ENCODE peak calls at places on chromosomes 13 and 19, in seven cellular contexts. One of them, this sample, is unnamed.

GRCh38 chr13:28059214-28059613 is 41.2 kb downstream of the FLT3 start:
- DNase-seq in BJ: no peak
- DNase-seq in type B pancreatic cell: no peak
- DNase-seq in glomerular endothelial cell: no peak
- DNase-seq in stimulated activated CD8-positive, alpha-beta memory T cell treated with anti-CD3 and anti-CD28 coated beads, Interleukin-2, amount 100 ng/mL, for 48 hours: peak; percentile 33
- DNase-seq in hepatic stellate cell: no peak
- DNase-seq in heart right ventricle: no peak
- DNase-seq in this sample: no peak

GRCh38 chr19:19382118-19382517 is 23.4 kb upstream of the GATAD2A start:
- DNase-seq in BJ: no peak
- DNase-seq in type B pancreatic cell: no peak
- DNase-seq in glomerular endothelial cell: no peak
- DNase-seq in stimulated activated CD8-positive, alpha-beta memory T cell treated with anti-CD3 and anti-CD28 coated beads, Interleukin-2, amount 100 ng/mL, for 48 hours: no peak
- DNase-seq in hepatic stellate cell: no peak
- DNase-seq in heart right ventricle: no peak
- DNase-seq in this sample: no peak

GRCh38 chr19:3138268-3138667 is 2.4 kb downstream of the GNA15 start:
- DNase-seq in BJ: no peak
- DNase-seq in type B pancreatic cell: no peak
- DNase-seq in glomerular endothelial cell: no peak
- DNase-seq in stimulated activated CD8-positive, alpha-beta memory T cell treated with anti-CD3 and anti-CD28 coated beads, Interleukin-2, amount 100 ng/mL, for 48 hours: no peak
- DNase-seq in hepatic stellate cell: no peak
- DNase-seq in heart right ventricle: no peak
- DNase-seq in this sample: no peak

GRCh38 chr13:102836471-102836870 is 9.4 kb upstream of the ERCC5 start:
- DNase-seq in BJ: no peak
- DNase-seq in type B pancreatic cell: no peak
- DNase-seq in glomerular endothelial cell: no peak
- DNase-seq in stimulated activated CD8-positive, alpha-beta memory T cell treated with anti-CD3 and anti-CD28 coated beads, Interleukin-2, amount 100 ng/mL, for 48 hours: no peak
- DNase-seq in hepatic stellate cell: no peak
- DNase-seq in heart right ventricle: no peak
- DNase-seq in this sample: no peak

GRCh38 chr13:114212096-114212495 is 22.6 kb upstream of the CDC16 start:
- DNase-seq in BJ: no peak
- DNase-seq in type B pancreatic cell: no peak
- DNase-seq in glomerular endothelial cell: peak; percentile 86
- DNase-seq in stimulated activated CD8-positive, alpha-beta memory T cell treated with anti-CD3 and anti-CD28 coated beads, Interleukin-2, amount 100 ng/mL, for 48 hours: no peak
- DNase-seq in hepatic stellate cell: no peak
- DNase-seq in heart right ventricle: no peak
- DNase-seq in this sample: no peak

GRCh38 chr19:4537953-4538600 is 1.8 kb downstream of the LRG1 start:
- DNase-seq in BJ: no peak
- DNase-seq in type B pancreatic cell: peak; percentile 66
- DNase-seq in glomerular endothelial cell: no peak
- DNase-seq in stimulated activated CD8-positive, alpha-beta memory T cell treated with anti-CD3 and anti-CD28 coated beads, Interleukin-2, amount 100 ng/mL, for 48 hours: no peak
- DNase-seq in hepatic stellate cell: no peak
- DNase-seq in heart right ventricle: no peak
- DNase-seq in this sample: no peak

GRCh38 chr19:19597809-19598306 is 20.6 kb downstream of the PBX4 start:
- DNase-seq in BJ: no peak
- DNase-seq in type B pancreatic cell: no peak
- DNase-seq in glomerular endothelial cell: no peak
- DNase-seq in stimulated activated CD8-positive, alpha-beta memory T cell treated with anti-CD3 and anti-CD28 coated beads, Interleukin-2, amount 100 ng/mL, for 48 hours: no peak
- DNase-seq in hepatic stellate cell: no peak
- DNase-seq in heart right ventricle: no peak
- DNase-seq in this sample: no peak

GRCh38 chr13:109725297-109725696 is 61.1 kb downstream of the IRS2 start:
- DNase-seq in BJ: no peak
- DNase-seq in type B pancreatic cell: no peak
- DNase-seq in glomerular endothelial cell: no peak
- DNase-seq in stimulated activated CD8-positive, alpha-beta memory T cell treated with anti-CD3 and anti-CD28 coated beads, Interleukin-2, amount 100 ng/mL, for 48 hours: no peak
- DNase-seq in hepatic stellate cell: no peak
- DNase-seq in heart right ventricle: no peak
- DNase-seq in this sample: no peak

GRCh38 chr13:26480246-26480855 is 77.1 kb upstream of the WASF3 start:
- DNase-seq in BJ: no peak
- DNase-seq in type B pancreatic cell: no peak
- DNase-seq in glomerular endothelial cell: no peak
- DNase-seq in stimulated activated CD8-positive, alpha-beta memory T cell treated with anti-CD3 and anti-CD28 coated beads, Interleukin-2, amount 100 ng/mL, for 48 hours: no peak
- DNase-seq in hepatic stellate cell: no peak
- DNase-seq in heart right ventricle: no peak
- DNase-seq in this sample: no peak

This sample was measured in ovary.